ENCODE peak calls at places on chromosomes 12 and 14, in seven cellular contexts. One of them, this sample, is unnamed.

GRCh38 chr12:3241621-3242020 is 164.4 kb downstream of the TSPAN9 start:
- DNase-seq in GM06990: no peak
- DNase-seq in iris pigment epithelial cell: no peak
- DNase-seq in glomerular endothelial cell: no peak
- DNase-seq in activated CD4-positive, alpha-beta T cell treated with anti-CD3 and anti-CD28 coated beads for 24 hours: no peak
- DNase-seq in DMS79 treated with DMSO at 0.1 percent for 48 hours: no peak
- DNase-seq in stimulated activated CD4-positive, alpha-beta T cell treated with anti-CD3 and anti-CD28 coated beads, TNF-alpha, amount 100 ng/mL, for 48 hours: no peak
- DNase-seq in this sample: no peak

GRCh38 chr14:46840971-46841729 is 189.6 kb upstream of the RPL10L start:
- DNase-seq in GM06990: no peak
- DNase-seq in iris pigment epithelial cell: no peak
- DNase-seq in glomerular endothelial cell: no peak
- DNase-seq in activated CD4-positive, alpha-beta T cell treated with anti-CD3 and anti-CD28 coated beads for 24 hours: no peak
- DNase-seq in DMS79 treated with DMSO at 0.1 percent for 48 hours: no peak
- DNase-seq in stimulated activated CD4-positive, alpha-beta T cell treated with anti-CD3 and anti-CD28 coated beads, TNF-alpha, amount 100 ng/mL, for 48 hours: no peak
- DNase-seq in this sample: no peak

GRCh38 chr12:98901189-98901588 is 256.1 kb downstream of the APAF1 start:
- DNase-seq in GM06990: no peak
- DNase-seq in iris pigment epithelial cell: no peak
- DNase-seq in glomerular endothelial cell: no peak
- DNase-seq in activated CD4-positive, alpha-beta T cell treated with anti-CD3 and anti-CD28 coated beads for 24 hours: no peak
- DNase-seq in DMS79 treated with DMSO at 0.1 percent for 48 hours: no peak
- DNase-seq in stimulated activated CD4-positive, alpha-beta T cell treated with anti-CD3 and anti-CD28 coated beads, TNF-alpha, amount 100 ng/mL, for 48 hours: no peak
- DNase-seq in this sample: no peak

GRCh38 chr12:4824415-4824814 is 85.3 kb upstream of the KCNA1 start:
- DNase-seq in GM06990: no peak
- DNase-seq in iris pigment epithelial cell: peak; percentile 59
- DNase-seq in glomerular endothelial cell: no peak
- DNase-seq in activated CD4-positive, alpha-beta T cell treated with anti-CD3 and anti-CD28 coated beads for 24 hours: no peak
- DNase-seq in DMS79 treated with DMSO at 0.1 percent for 48 hours: no peak
- DNase-seq in stimulated activated CD4-positive, alpha-beta T cell treated with anti-CD3 and anti-CD28 coated beads, TNF-alpha, amount 100 ng/mL, for 48 hours: no peak
- DNase-seq in this sample: no peak

GRCh38 chr12:12559699-12560296 is 2.9 kb downstream of the DUSP16 start:
- DNase-seq in GM06990: no peak
- DNase-seq in iris pigment epithelial cell: no peak
- DNase-seq in glomerular endothelial cell: no peak
- DNase-seq in activated CD4-positive, alpha-beta T cell treated with anti-CD3 and anti-CD28 coated beads for 24 hours: no peak
- DNase-seq in DMS79 treated with DMSO at 0.1 percent for 48 hours: no peak
- DNase-seq in stimulated activated CD4-positive, alpha-beta T cell treated with anti-CD3 and anti-CD28 coated beads, TNF-alpha, amount 100 ng/mL, for 48 hours: no peak
- DNase-seq in this sample: no peak

GRCh38 chr12:48972213-48973021 is 882 bp upstream of the WNT10B start:
- DNase-seq in GM06990: no peak
- DNase-seq in iris pigment epithelial cell: no peak
- DNase-seq in glomerular endothelial cell: no peak
- DNase-seq in activated CD4-positive, alpha-beta T cell treated with anti-CD3 and anti-CD28 coated beads for 24 hours: no peak
- DNase-seq in DMS79 treated with DMSO at 0.1 percent for 48 hours: no peak
- DNase-seq in stimulated activated CD4-positive, alpha-beta T cell treated with anti-CD3 and anti-CD28 coated beads, TNF-alpha, amount 100 ng/mL, for 48 hours: no peak
- DNase-seq in this sample: no peak

GRCh38 chr12:70176290-70176689 is 66.9 kb upstream of the CNOT2 start:
- DNase-seq in GM06990: no peak
- DNase-seq in iris pigment epithelial cell: no peak
- DNase-seq in glomerular endothelial cell: no peak
- DNase-seq in activated CD4-positive, alpha-beta T cell treated with anti-CD3 and anti-CD28 coated beads for 24 hours: no peak
- DNase-seq in DMS79 treated with DMSO at 0.1 percent for 48 hours: no peak
- DNase-seq in stimulated activated CD4-positive, alpha-beta T cell treated with anti-CD3 and anti-CD28 coated beads, TNF-alpha, amount 100 ng/mL, for 48 hours: no peak
- DNase-seq in this sample: no peak

GRCh38 chr14:68789798-68790655 is 2.8 kb downstream of the ZFP36L1 start:
- DNase-seq in GM06990: peak; percentile 42
- DNase-seq in iris pigment epithelial cell: peak; percentile 46
- DNase-seq in glomerular endothelial cell: no peak
- DNase-seq in activated CD4-positive, alpha-beta T cell treated with anti-CD3 and anti-CD28 coated beads for 24 hours: no peak
- DNase-seq in DMS79 treated with DMSO at 0.1 percent for 48 hours: no peak
- DNase-seq in stimulated activated CD4-positive, alpha-beta T cell treated with anti-CD3 and anti-CD28 coated beads, TNF-alpha, amount 100 ng/mL, for 48 hours: no peak
- DNase-seq in this sample: no peak

GRCh38 chr14:84809158-84809557 is 720.8 kb upstream of the FLRT2 start:
- DNase-seq in GM06990: no peak
- DNase-seq in iris pigment epithelial cell: no peak
- DNase-seq in glomerular endothelial cell: no peak
- DNase-seq in activated CD4-positive, alpha-beta T cell treated with anti-CD3 and anti-CD28 coated beads for 24 hours: no peak
- DNase-seq in DMS79 treated with DMSO at 0.1 percent for 48 hours: no peak
- DNase-seq in stimulated activated CD4-positive, alpha-beta T cell treated with anti-CD3 and anti-CD28 coated beads, TNF-alpha, amount 100 ng/mL, for 48 hours: no peak
- DNase-seq in this sample: no peak

GRCh38 chr12:64946132-64946829 is 121.8 kb downstream of the TBC1D30 start:
- DNase-seq in GM06990: no peak
- DNase-seq in iris pigment epithelial cell: peak; percentile 38
- DNase-seq in glomerular endothelial cell: peak; percentile 23
- DNase-seq in activated CD4-positive, alpha-beta T cell treated with anti-CD3 and anti-CD28 coated beads for 24 hours: no peak
- DNase-seq in DMS79 treated with DMSO at 0.1 percent for 48 hours: no peak
- DNase-seq in stimulated activated CD4-positive, alpha-beta T cell treated with anti-CD3 and anti-CD28 coated beads, TNF-alpha, amount 100 ng/mL, for 48 hours: no peak
- DNase-seq in this sample: peak; percentile 86

GRCh38 chr12:3199551-3200031 is 122.4 kb downstream of the TSPAN9 start:
- DNase-seq in GM06990: no peak
- DNase-seq in iris pigment epithelial cell: peak; percentile 76
- DNase-seq in glomerular endothelial cell: no peak
- DNase-seq in activated CD4-positive, alpha-beta T cell treated with anti-CD3 and anti-CD28 coated beads for 24 hours: no peak
- DNase-seq in DMS79 treated with DMSO at 0.1 percent for 48 hours: peak; percentile 55
- DNase-seq in stimulated activated CD4-positive, alpha-beta T cell treated with anti-CD3 and anti-CD28 coated beads, TNF-alpha, amount 100 ng/mL, for 48 hours: no peak
- DNase-seq in this sample: no peak

GRCh38 chr12:132174703-132175490 is 30.6 kb downstream of the NOC4L start:
- DNase-seq in GM06990: no peak
- DNase-seq in iris pigment epithelial cell: no peak
- DNase-seq in glomerular endothelial cell: no peak
- DNase-seq in activated CD4-positive, alpha-beta T cell treated with anti-CD3 and anti-CD28 coated beads for 24 hours: no peak
- DNase-seq in DMS79 treated with DMSO at 0.1 percent for 48 hours: no peak
- DNase-seq in stimulated activated CD4-positive, alpha-beta T cell treated with anti-CD3 and anti-CD28 coated beads, TNF-alpha, amount 100 ng/mL, for 48 hours: no peak
- DNase-seq in this sample: no peak

GRCh38 chr14:105485720-105486332 is 860 bp upstream of the CRIP1 start:
- DNase-seq in GM06990: peak; percentile 51
- DNase-seq in iris pigment epithelial cell: no peak
- DNase-seq in glomerular endothelial cell: no peak
- DNase-seq in activated CD4-positive, alpha-beta T cell treated with anti-CD3 and anti-CD28 coated beads for 24 hours: no peak
- DNase-seq in DMS79 treated with DMSO at 0.1 percent for 48 hours: no peak
- DNase-seq in stimulated activated CD4-positive, alpha-beta T cell treated with anti-CD3 and anti-CD28 coated beads, TNF-alpha, amount 100 ng/mL, for 48 hours: no peak
- DNase-seq in this sample: no peak

GRCh38 chr12:58413794-58414193 is 472.4 kb downstream of the ATP23 start:
- DNase-seq in GM06990: no peak
- DNase-seq in iris pigment epithelial cell: peak; percentile 65
- DNase-seq in glomerular endothelial cell: peak; percentile 78
- DNase-seq in activated CD4-positive, alpha-beta T cell treated with anti-CD3 and anti-CD28 coated beads for 24 hours: no peak
- DNase-seq in DMS79 treated with DMSO at 0.1 percent for 48 hours: no peak
- DNase-seq in stimulated activated CD4-positive, alpha-beta T cell treated with anti-CD3 and anti-CD28 coated beads, TNF-alpha, amount 100 ng/mL, for 48 hours: no peak
- DNase-seq in this sample: peak; percentile 49

GRCh38 chr12:18383203-18383602 is 121.9 kb downstream of the PIK3C2G start:
- DNase-seq in GM06990: no peak
- DNase-seq in iris pigment epithelial cell: peak; percentile 93
- DNase-seq in glomerular endothelial cell: no peak
- DNase-seq in activated CD4-positive, alpha-beta T cell treated with anti-CD3 and anti-CD28 coated beads for 24 hours: no peak
- DNase-seq in DMS79 treated with DMSO at 0.1 percent for 48 hours: no peak
- DNase-seq in stimulated activated CD4-positive, alpha-beta T cell treated with anti-CD3 and anti-CD28 coated beads, TNF-alpha, amount 100 ng/mL, for 48 hours: no peak
- DNase-seq in this sample: no peak

GRCh38 chr12:128671528-128672042 is 152.2 kb downstream of the SLC15A4 start:
- DNase-seq in GM06990: no peak
- DNase-seq in iris pigment epithelial cell: no peak
- DNase-seq in glomerular endothelial cell: no peak
- DNase-seq in activated CD4-positive, alpha-beta T cell treated with anti-CD3 and anti-CD28 coated beads for 24 hours: no peak
- DNase-seq in DMS79 treated with DMSO at 0.1 percent for 48 hours: no peak
- DNase-seq in stimulated activated CD4-positive, alpha-beta T cell treated with anti-CD3 and anti-CD28 coated beads, TNF-alpha, amount 100 ng/mL, for 48 hours: no peak
- DNase-seq in this sample: no peak

GRCh38 chr12:67088401-67089118 is 180.6 kb upstream of the CAND1 start:
- DNase-seq in GM06990: no peak
- DNase-seq in iris pigment epithelial cell: no peak
- DNase-seq in glomerular endothelial cell: no peak
- DNase-seq in activated CD4-positive, alpha-beta T cell treated with anti-CD3 and anti-CD28 coated beads for 24 hours: no peak
- DNase-seq in DMS79 treated with DMSO at 0.1 percent for 48 hours: no peak
- DNase-seq in stimulated activated CD4-positive, alpha-beta T cell treated with anti-CD3 and anti-CD28 coated beads, TNF-alpha, amount 100 ng/mL, for 48 hours: no peak
- DNase-seq in this sample: no peak

GRCh38 chr12:55679691-55680090 is 28.0 kb downstream of the ITGA7 start:
- DNase-seq in GM06990: no peak
- DNase-seq in iris pigment epithelial cell: no peak
- DNase-seq in glomerular endothelial cell: no peak
- DNase-seq in activated CD4-positive, alpha-beta T cell treated with anti-CD3 and anti-CD28 coated beads for 24 hours: no peak
- DNase-seq in DMS79 treated with DMSO at 0.1 percent for 48 hours: no peak
- DNase-seq in stimulated activated CD4-positive, alpha-beta T cell treated with anti-CD3 and anti-CD28 coated beads, TNF-alpha, amount 100 ng/mL, for 48 hours: no peak
- DNase-seq in this sample: no peak

GRCh38 chr12:91777268-91777997 is 368.2 kb downstream of the BTG1 start:
- DNase-seq in GM06990: no peak
- DNase-seq in iris pigment epithelial cell: peak; percentile 70
- DNase-seq in glomerular endothelial cell: no peak
- DNase-seq in activated CD4-positive, alpha-beta T cell treated with anti-CD3 and anti-CD28 coated beads for 24 hours: no peak
- DNase-seq in DMS79 treated with DMSO at 0.1 percent for 48 hours: no peak
- DNase-seq in stimulated activated CD4-positive, alpha-beta T cell treated with anti-CD3 and anti-CD28 coated beads, TNF-alpha, amount 100 ng/mL, for 48 hours: no peak
- DNase-seq in this sample: no peak

This sample was measured in pulmonary artery endothelial cell.